ENCODE peak calls at places on chromosomes 6 and 20, in seven cellular contexts. M is foreskin keratinocyte, U is A549, K is Panc1, C is psoas muscle, Z is esophagus squamous epithelium, I is upper lobe of right lung. O is an unnamed sample. For H3K4me1, the result is how much of the 10 kb centered on the place peaks cover.

GRCh38 chr6:40721252-40721936 is 134.2 kb upstream of the LRFN2 start:
- DNase-seq in M (no peak), U (no peak), K (no peak), C (no peak), Z (no peak), I (no peak), O (no peak)

GRCh38 chr6:786946-787763 is 94.2 kb upstream of the EXOC2 start:
- DNase-seq in M (no peak), U (peak), K (peak), C (no peak), Z (no peak), I (no peak), O (no peak)

GRCh38 chr6:84457276-84457675 is 229.8 kb upstream of the CEP162 start:
- DNase-seq in M (no peak), U (no peak), K (no peak), C (no peak), Z (no peak), I (no peak), O (no peak)

GRCh38 chr6:112330877-112331260 is 16.3 kb upstream of the RFPL4B start:
- DNase-seq in M (no peak), U (no peak), K (no peak), C (no peak), Z (no peak), I (no peak), O (no peak)

GRCh38 chr6:148559848-148560433 is 186.9 kb upstream of the UST start:
- DNase-seq in M (no peak), U (peak), K (no peak), C (peak), Z (no peak), I (peak), O (peak)

GRCh38 chr6:21596379-21597242 is 3.1 kb downstream of the SOX4 start:
- DNase-seq in M (peak), U (peak), K (no peak), C (peak), Z (no peak), I (peak), O (peak)

GRCh38 chr6:15441215-15441868 is 195.5 kb downstream of the JARID2 start:
- DNase-seq in M (peak), U (peak), K (peak), C (no peak), Z (no peak), I (no peak), O (no peak)

GRCh38 chr6:47168176-47168575 is 126.0 kb upstream of the ADGRF1 start:
- DNase-seq in M (peak), U (peak), K (peak), C (peak), Z (no peak), I (no peak), O (peak)

GRCh38 chr6:138129190-138129589 is 22.0 kb upstream of the PERP start:
- DNase-seq in M (no peak), U (no peak), K (no peak), C (no peak), Z (no peak), I (no peak), O (no peak)

GRCh38 chr20:13025181-13025580 is 16.4 kb downstream of the SPTLC3 start:
- DNase-seq in M (peak), U (no peak), K (no peak), C (no peak), Z (no peak), I (no peak), O (no peak)

GRCh38 chr6:115668781-115669180 is 391.9 kb downstream of the FRK start:
- DNase-seq in M (no peak), U (no peak), K (no peak), C (no peak), Z (no peak), I (no peak), O (no peak)

GRCh38 chr6:109260126-109260525 is 122.1 kb downstream of the CD164 start:
- DNase-seq in M (peak), U (no peak), K (no peak), C (no peak), Z (no peak), I (no peak), O (no peak)

GRCh38 chr6:39041072-39041471 is 7.5 kb upstream of the GLP1R start:
- DNase-seq in M (no peak), U (no peak), K (no peak), C (no peak), Z (no peak), I (no peak), O (no peak)

GRCh38 chr6:62746968-62747367 is 460.9 kb upstream of the KHDRBS2 start:
- DNase-seq in M (no peak), U (no peak), K (no peak), C (no peak), Z (no peak), I (no peak), O (no peak)

GRCh38 chr20:427401-427800 is 19.3 kb downstream of the RBCK1 start:
- DNase-seq in M (no peak), U (no peak), K (no peak), C (no peak), Z (no peak), I (no peak), O (peak)

GRCh38 chr6:158706369-158706982 is 56.6 kb downstream of the SYTL3 start:
- DNase-seq in M (peak), U (peak), K (no peak), C (peak), Z (no peak), I (peak), O (peak)

GRCh38 chr6:26003102-26003694 is 40.6 kb downstream of the TRIM38 start:
- DNase-seq in M (peak), U (peak), K (peak), C (peak), Z (no peak), I (no peak), O (peak)

GRCh38 chr6:142045380-142046270 is 87.1 kb upstream of the GJE1 start:
- DNase-seq in M (peak), U (no peak), K (no peak), C (no peak), Z (no peak), I (no peak), O (no peak)

GRCh38 chr6:170111141-170111664 is 179.7 kb downstream of the DLL1 start:
- DNase-seq in M (no peak), U (no peak), K (no peak), C (no peak), Z (no peak), I (no peak), O (peak)

GRCh38 chr6:4732691-4733315 is 43.4 kb upstream of the CDYL start:
- DNase-seq in M (peak), U (peak), K (peak), C (peak), Z (no peak), I (no peak), O (peak)

GRCh38 chr20:51010043-51010365 is 12.9 kb downstream of the KCNG1 start:
- DNase-seq in M (no peak), U (no peak), K (no peak), C (no peak), Z (no peak), I (no peak), O (no peak)

GRCh38 chr6:122530440-122531046 is 58.9 kb upstream of the SERINC1 start:
- DNase-seq in M (peak), U (peak), K (peak), C (no peak), Z (no peak), I (no peak), O (no peak)

GRCh38 chr20:11686900-11687543 is 230.7 kb upstream of the BTBD3 start:
- DNase-seq in M (peak), U (no peak), K (no peak), C (peak), Z (no peak), I (peak), O (no peak)

GRCh38 chr6:131281471-131282270 is 146.4 kb downstream of the AKAP7 start:
- DNase-seq in M (no peak), U (no peak), K (no peak), C (peak), Z (no peak), I (no peak), O (peak)

GRCh38 chr6:10659697-10660348 is 34.6 kb downstream of the C6orf52 start:
- DNase-seq in M (no peak), U (no peak), K (no peak), C (peak), Z (no peak), I (peak), O (no peak)

GRCh38 chr20:3350412-3350811 is 57.1 kb downstream of the DNAAF9 start:
- DNase-seq in M (no peak), U (no peak), K (no peak), C (no peak), Z (no peak), I (no peak), O (no peak)

GRCh38 chr6:49416195-49416594 is 46.9 kb downstream of the MMUT start:
- DNase-seq in M (no peak), U (no peak), K (no peak), C (no peak), Z (no peak), I (no peak), O (no peak)

GRCh38 chr6:95543798-95544197 is 33.5 kb upstream of the MANEA start:
- DNase-seq in M (no peak), U (no peak), K (no peak), C (no peak), Z (no peak), I (no peak), O (no peak)

GRCh38 chr6:130933712-130934200 is 106.5 kb downstream of the SMLR1 start:
- DNase-seq in M (no peak), U (no peak), K (peak), C (no peak), Z (no peak), I (no peak), O (peak)

GRCh38 chr6:91303326-91303725 is 716.5 kb upstream of the MAP3K7 start:
- DNase-seq in M (no peak), U (no peak), K (no peak), C (peak), Z (no peak), I (no peak), O (no peak)

GRCh38 chr6:122284848-122285247 is 114.6 kb upstream of the HSF2 start:
- DNase-seq in M (no peak), U (no peak), K (no peak), C (no peak), Z (no peak), I (no peak), O (no peak)

GRCh38 chr20:43666376-43667328 is at the start of gene MYBL2:
- DNase-seq in M (peak), U (peak), K (no peak), C (peak), Z (peak), I (peak), O (no peak)

DNA sequence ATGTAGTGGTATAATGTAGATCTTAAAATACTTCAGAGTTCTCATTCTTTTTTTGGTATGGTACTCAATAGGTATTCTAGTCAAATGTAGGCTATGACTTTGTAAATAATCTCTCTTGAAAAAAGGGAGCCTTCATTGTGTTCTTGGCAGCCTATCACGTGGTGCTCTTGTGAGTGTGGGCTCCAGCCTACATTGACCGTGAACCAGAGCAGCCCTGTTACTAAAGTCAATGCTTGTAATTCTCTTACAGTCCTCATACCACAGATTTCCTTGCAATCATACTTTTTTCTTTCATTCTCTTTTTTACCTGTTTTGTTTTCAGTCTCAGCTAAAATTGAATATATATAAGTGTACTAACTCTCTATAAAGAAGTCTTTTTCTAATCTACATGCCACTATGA is 31.1 kb downstream of the ARID1B start:
- DNase-seq in M (no peak), U (no peak), K (no peak), C (no peak), Z (no peak), I (no peak), O (no peak)
- TF ChIP-seq CTCF in M (no peak), U (no peak), K (no peak), C (no peak), Z (no peak), I (no peak), O (no peak)

GRCh38 chr6:73364121-73364520 is 1.7 kb downstream of the KHDC3L start:
- DNase-seq in M (no peak), U (no peak), K (no peak), C (no peak), Z (no peak), I (no peak), O (no peak)

GRCh38 chr6:73363537-73363875 is 1.0 kb downstream of the KHDC3L start:
- DNase-seq in M (no peak), U (no peak), K (no peak), C (no peak), Z (no peak), I (no peak), O (no peak)

GRCh38 chr6:73362358-73362757 is at the start of gene KHDC3L:
- DNase-seq in M (no peak), U (no peak), K (no peak), C (no peak), Z (no peak), I (no peak), O (no peak)

GRCh38 chr6:73364549-73364948 is 2.1 kb downstream of the KHDC3L start:
- DNase-seq in M (no peak), U (no peak), K (no peak), C (no peak), Z (no peak), I (no peak), O (no peak)

DNA sequence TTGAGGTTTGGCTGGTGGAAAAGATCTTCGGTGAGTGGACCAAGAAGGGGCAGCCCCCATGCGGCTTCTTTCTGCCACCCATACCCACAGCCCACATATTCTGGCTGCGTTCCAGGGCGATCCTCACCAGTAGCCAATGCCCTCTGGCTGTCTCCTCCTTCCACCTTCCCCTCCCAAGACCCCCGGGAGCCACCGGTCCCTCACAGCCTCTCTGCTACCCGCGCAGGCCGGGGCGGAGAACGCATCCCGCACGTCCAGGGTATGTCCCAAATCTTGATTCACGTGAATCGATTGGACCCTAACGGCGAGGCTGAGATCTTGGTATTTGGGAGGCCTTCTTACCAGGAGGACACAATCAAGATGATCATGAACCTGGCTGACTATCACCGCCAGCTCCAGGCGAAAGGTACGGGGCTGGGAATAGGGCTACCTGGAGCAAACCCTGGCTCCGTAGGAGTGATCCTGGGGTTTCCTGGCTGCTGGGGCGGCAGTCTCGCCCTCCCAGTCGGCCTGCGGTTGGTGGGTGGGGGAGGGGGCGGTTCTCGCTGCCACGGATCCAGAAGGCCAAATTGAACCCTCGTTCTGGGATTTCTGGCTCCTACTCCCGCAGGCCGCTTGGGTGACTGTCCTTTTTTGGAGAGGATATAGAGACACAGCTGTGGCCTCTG is 545 bp downstream of the KHDC3L start:
- DNase-seq in M (no peak), U (no peak), K (no peak), C (no peak), Z (no peak), I (no peak), O (no peak)
- H3K4me1 ChIP-seq in M (under half), U (under half), K (under half), C (under half), Z (under half), I (under half), O (under half)

DNA sequence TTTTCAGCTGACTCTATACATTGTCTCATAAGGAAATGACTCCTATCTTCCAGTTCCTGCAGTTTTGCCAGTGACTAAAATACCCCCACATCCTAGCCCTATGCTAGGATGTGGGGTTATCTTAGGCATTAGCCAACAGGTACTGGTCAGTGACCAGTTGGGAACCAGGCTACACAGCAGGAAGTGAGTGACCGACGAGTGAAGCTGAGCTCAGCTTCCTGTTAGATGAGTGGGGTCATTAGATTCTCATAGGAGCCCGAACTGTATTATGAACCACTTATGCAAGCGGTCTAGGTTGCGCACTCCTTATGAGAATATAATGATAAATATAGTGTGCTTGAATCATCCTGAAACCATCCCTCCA is 199.3 kb upstream of the FAM83B start:
- DNase-seq in M (no peak), U (no peak), K (no peak), C (no peak), Z (no peak), I (no peak), O (no peak)
- H3K27ac ChIP-seq in M (no peak), U (no peak), K (no peak), C (no peak), Z (no peak), I (no peak), O (peak)

GRCh38 chr20:2197166-2197565 is 95.5 kb downstream of the STK35 start:
- DNase-seq in M (no peak), U (no peak), K (no peak), C (no peak), Z (no peak), I (no peak), O (no peak)

GRCh38 chr20:2195614-2196013 is 94.0 kb downstream of the STK35 start:
- DNase-seq in M (peak), U (no peak), K (no peak), C (no peak), Z (no peak), I (no peak), O (no peak)
- TF ChIP-seq CTCF in M (no peak), U (no peak), K (no peak), C (no peak), Z (no peak), I (no peak), O (no peak)

GRCh38 chr6:34308483-34308882 is 59.7 kb upstream of the SMIM29 start:
- DNase-seq in M (no peak), U (no peak), K (no peak), C (no peak), Z (no peak), I (no peak), O (no peak)
- H3K4me1 ChIP-seq in M (under half), U (under half), K (under half), C (under half), Z (under half), I (under half), O (under half)

GRCh38 chr6:42295688-42296087 is 78.0 kb upstream of the MRPS10 start:
- DNase-seq in M (no peak), U (no peak), K (no peak), C (no peak), Z (no peak), I (no peak), O (no peak)
- H3K27ac ChIP-seq in M (peak), U (peak), K (peak), C (no peak), Z (peak), I (no peak), O (no peak)

O was measured in tibial artery.